ENCODE peak calls at places on chromosomes 2 and 18, in four cellular contexts. O, E, K and V are unnamed samples.
A peak's percentile ranks its signal among the peaks of the same experiment; 100 is the strongest.

GRCh38 chr2:149782566-149782965 is 195.0 kb upstream of the MMADHC start:
- DNase-seq in O (no peak), E (no peak), K (no peak), V (no peak)

GRCh38 chr2:168116448-168116847 is 130.9 kb downstream of the STK39 start:
- DNase-seq in O (no peak), E (peak; percentile 41), K (no peak), V (no peak)

GRCh38 chr2:27212626-27213471 is 781 bp upstream of the SLC5A6 start:
- DNase-seq in O (no peak), E (peak; percentile 56), K (no peak), V (no peak)

GRCh38 chr2:45343618-45344017 is 267.4 kb downstream of the SRBD1 start:
- DNase-seq in O (no peak), E (no peak), K (no peak), V (peak; percentile 27)

GRCh38 chr2:18836436-18836835 is 247.1 kb upstream of the NT5C1B start:
- DNase-seq in O (no peak), E (peak; percentile 39), K (no peak), V (no peak)

GRCh38 chr18:57062841-57063240 is 84.0 kb upstream of the BOD1L2 start:
- DNase-seq in O (no peak), E (no peak), K (no peak), V (no peak)

GRCh38 chr2:61758991-61759390 is 94.9 kb downstream of the FAM161A start:
- DNase-seq in O (no peak), E (no peak), K (no peak), V (no peak)

GRCh38 chr2:85780316-85781092 is 26.7 kb downstream of the ATOH8 start:
- DNase-seq in O (no peak), E (no peak), K (no peak), V (no peak)

GRCh38 chr2:202612145-202612544 is 22.6 kb upstream of the FAM117B start:
- DNase-seq in O (no peak), E (no peak), K (no peak), V (no peak)

GRCh38 chr2:110770696-110771425 is 38.5 kb downstream of the ACOXL start:
- DNase-seq in O (no peak), E (peak; percentile 6), K (no peak), V (no peak)

GRCh38 chr18:21243041-21243431 is 1.0 kb downstream of the GREB1L start:
- DNase-seq in O (peak; percentile 18), E (no peak), K (no peak), V (no peak)

GRCh38 chr18:50127516-50128229 is 67.3 kb downstream of the MYO5B start:
- DNase-seq in O (no peak), E (no peak), K (no peak), V (no peak)